ENCODE peak calls at places on chromosomes 6 and 20, in five cellular contexts. C is stomach; J is ascending aorta; M is CD8-positive, alpha-beta T cell; A is OCI-LY7. P is an unnamed sample.

GRCh38 chr6:84853901-84854300 is 89.5 kb upstream of the TBX18 start:
- DNase-seq in M (no peak), C (no peak), J (no peak), A (no peak), P (no peak)

GRCh38 chr6:132713355-132714134 is at the start of gene VNN1:
- DNase-seq in C (no peak), M (no peak), A (peak; percentile 13), J (peak; percentile 71), P (no peak)

GRCh38 chr6:2900221-2900807 is 2.8 kb downstream of the SERPINB9 start:
- DNase-seq in J (no peak), A (no peak), C (no peak), M (no peak), P (no peak)

GRCh38 chr6:139376054-139376355 is 1.6 kb upstream of the CITED2 start:
- DNase-seq in M (no peak), A (no peak), C (no peak), J (no peak), P (no peak)

GRCh38 chr20:33727806-33728205 is 4.0 kb upstream of the ZNF341 start:
- DNase-seq in A (no peak), M (no peak), C (no peak), J (no peak), P (no peak)

GRCh38 chr6:40882321-40882720 is 156.7 kb downstream of the UNC5CL start:
- DNase-seq in A (no peak), M (no peak), C (no peak), J (no peak), P (no peak)

GRCh38 chr20:59068534-59068933 is 25.9 kb upstream of the PRELID3B start:
- DNase-seq in M (no peak), J (no peak), A (no peak), C (no peak), P (no peak)

GRCh38 chr6:108650781-108651180 is 90.1 kb downstream of the FOXO3 start:
- DNase-seq in M (no peak), J (no peak), C (no peak), A (no peak), P (no peak)

GRCh38 chr20:46939031-46939430 is 44.4 kb downstream of the EYA2 start:
- DNase-seq in J (no peak), M (no peak), C (no peak), A (peak; percentile 37), P (peak; percentile 9)
- TF ChIP-seq CTCF in J (no peak), M (no peak), C (no peak), A (peak; percentile 58), P (peak; percentile 17)

GRCh38 chr6:15264902-15265761 is 19.3 kb downstream of the JARID2 start:
- DNase-seq in C (no peak), J (no peak), A (peak; percentile 51), M (no peak), P (no peak)

GRCh38 chr6:15266423-15266996 is 20.6 kb downstream of the JARID2 start:
- DNase-seq in C (no peak), J (no peak), A (peak; percentile 77), M (no peak), P (no peak)

GRCh38 chr6:15265787-15266186 is 19.9 kb downstream of the JARID2 start:
- DNase-seq in A (no peak), M (no peak), J (no peak), C (no peak), P (no peak)

GRCh38 chr6:15264412-15264811 is 18.5 kb downstream of the JARID2 start:
- DNase-seq in J (no peak), A (no peak), M (no peak), C (no peak), P (no peak)

GRCh38 chr6:15263780-15264374 is 18.0 kb downstream of the JARID2 start:
- DNase-seq in A (no peak), M (no peak), J (no peak), C (no peak), P (no peak)
- H3K4me1 ChIP-seq in A (peaks cover 73% of the 10 kb centered on the region), M (peaks cover 83% of the 10 kb centered on the region), J (peaks cover 26% of the 10 kb centered on the region), C (peaks cover 78% of the 10 kb centered on the region), P (peaks cover 10% of the 10 kb centered on the region)

DNA sequence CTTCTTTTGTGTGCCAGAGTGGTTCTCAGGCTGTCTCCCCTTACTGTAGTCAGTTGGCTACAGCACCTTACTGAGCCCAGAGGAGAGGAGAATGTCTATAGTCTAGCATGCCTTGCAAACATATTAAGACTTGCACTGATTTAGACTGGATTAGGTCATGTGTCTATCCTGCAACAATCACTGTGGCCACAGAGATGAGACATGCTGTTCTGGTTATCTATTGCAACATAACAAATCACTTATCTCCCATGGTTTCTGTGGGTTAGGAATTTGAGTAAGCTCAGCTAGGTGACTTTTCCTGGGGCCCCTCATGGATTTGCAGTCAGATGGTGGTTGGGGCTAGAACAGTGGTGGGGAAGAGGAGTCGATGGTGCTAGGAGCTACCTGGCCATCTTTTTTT is 261.3 kb downstream of the SOD2 start:
- DNase-seq in J (no peak), A (no peak), C (no peak), M (no peak), P (no peak)
- H3K4me3 ChIP-seq in J (no peak overlapping the region), A (no peak overlapping the region), C (no peak overlapping the region), M (no peak overlapping the region), P (no peak overlapping the region)

GRCh38 chr6:123380257-123380656 is 256.5 kb downstream of the TRDN start:
- DNase-seq in C (no peak), J (no peak), M (no peak), A (peak; percentile 6), P (peak; percentile 7)
- TF ChIP-seq CTCF in C (no peak), J (peak; percentile 4), M (no peak), A (peak; percentile 35), P (peak; percentile 47)

GRCh38 chr6:90216081-90216977 is 80.3 kb downstream of the BACH2 start:
- DNase-seq in M (peak; percentile 31), C (no peak), J (no peak), A (peak; percentile 70), P (peak; percentile 54)
- H3K4me1 ChIP-seq in M (peaks cover 100% of the 10 kb centered on the region), C (peaks cover 44% of the 10 kb centered on the region), J (peaks cover 28% of the 10 kb centered on the region), A (peaks cover 79% of the 10 kb centered on the region), P (peaks cover 49% of the 10 kb centered on the region)

P was measured in DND-41.